ENCODE peak calls at places on chromosomes 16 and 17, in seven cellular contexts. F is body of pancreas, B is left ventricle myocardium inferior, I is osteoblast, K is tibial artery, J is transverse colon, A is thoracic aorta. U is an unnamed sample.

GRCh38 chr16:77043076-77043475 is 147.9 kb upstream of the MON1B start:
- DNase-seq in A (no peak), J (no peak), B (no peak), I (peak; percentile 73), K (no peak), F (no peak), U (no peak)

GRCh38 chr17:44323359-44324091 is 1.1 kb downstream of the SLC25A39 start:
- DNase-seq in B (no peak), J (peak; percentile 38), F (no peak), A (no peak), K (no peak), I (peak; percentile 85), U (no peak)

GRCh38 chr16:52408197-52408845 is 138.6 kb downstream of the TOX3 start:
- DNase-seq in B (no peak), A (no peak), J (no peak), K (no peak), F (no peak), I (no peak), U (no peak)

GRCh38 chr16:83403751-83404150 is 404.0 kb upstream of the HSBP1 start:
- DNase-seq in K (no peak), J (no peak), F (no peak), I (peak; percentile 38), A (no peak), B (no peak), U (no peak)

GRCh38 chr16:22386976-22387375 is 12.6 kb upstream of the CDR2 start:
- DNase-seq in J (no peak), F (no peak), A (no peak), I (peak; percentile 90), K (no peak), B (no peak), U (peak; percentile 26)

GRCh38 chr16:31707743-31708335 is 165.8 kb upstream of the ZNF267 start:
- DNase-seq in A (no peak), K (no peak), F (no peak), I (peak; percentile 1), B (no peak), J (no peak), U (no peak)

GRCh38 chr16:48574766-48575165 is 35.2 kb downstream of the N4BP1 start:
- DNase-seq in B (no peak), K (no peak), I (no peak), J (no peak), F (no peak), A (no peak), U (no peak)

GRCh38 chr17:74288785-74289184 is 14.8 kb downstream of the DNAI2 start:
- DNase-seq in K (no peak), F (no peak), B (no peak), J (no peak), I (no peak), A (no peak), U (no peak)

GRCh38 chr17:35912339-35912912 is 18.1 kb downstream of the RDM1 start:
- DNase-seq in B (no peak), F (no peak), I (no peak), A (no peak), J (no peak), K (peak; percentile 27), U (no peak)

GRCh38 chr16:8756755-8757154 is 40.7 kb downstream of the TMEM186 start:
- DNase-seq in J (no peak), A (no peak), K (no peak), F (no peak), B (no peak), I (no peak), U (no peak)

GRCh38 chr17:36673068-36673467 is 71.7 kb downstream of the MRM1 start:
- DNase-seq in B (no peak), K (no peak), I (no peak), A (no peak), F (no peak), J (no peak), U (no peak)

GRCh38 chr16:1639840-1640239 is 27.7 kb downstream of the CRAMP1 start:
- DNase-seq in K (no peak), B (no peak), J (no peak), I (peak; percentile 29), A (no peak), F (no peak), U (no peak)

GRCh38 chr17:83119987-83120864 is 40.8 kb downstream of the METRNL start:
- DNase-seq in K (peak; percentile 54), B (peak; percentile 20), J (peak; percentile 39), F (no peak), I (peak; percentile 89), A (no peak), U (no peak)

GRCh38 chr17:39867084-39867890 is 715 bp upstream of the ZPBP2 start:
- DNase-seq in A (no peak), I (no peak), J (peak; percentile 42), B (no peak), F (no peak), K (no peak), U (no peak)

GRCh38 chr17:39863244-39863917 is 731 bp downstream of the IKZF3 start:
- DNase-seq in B (no peak), J (no peak), I (no peak), F (no peak), K (no peak), A (no peak), U (no peak)

GRCh38 chr17:39866013-39866730 is 1.8 kb upstream of the ZPBP2 start:
- DNase-seq in J (no peak), K (no peak), A (no peak), F (no peak), B (no peak), I (no peak), U (no peak)

GRCh38 chr17:39861235-39861634 is 2.9 kb downstream of the IKZF3 start:
- DNase-seq in B (no peak), F (no peak), I (no peak), J (no peak), A (no peak), K (no peak), U (no peak)

DNA sequence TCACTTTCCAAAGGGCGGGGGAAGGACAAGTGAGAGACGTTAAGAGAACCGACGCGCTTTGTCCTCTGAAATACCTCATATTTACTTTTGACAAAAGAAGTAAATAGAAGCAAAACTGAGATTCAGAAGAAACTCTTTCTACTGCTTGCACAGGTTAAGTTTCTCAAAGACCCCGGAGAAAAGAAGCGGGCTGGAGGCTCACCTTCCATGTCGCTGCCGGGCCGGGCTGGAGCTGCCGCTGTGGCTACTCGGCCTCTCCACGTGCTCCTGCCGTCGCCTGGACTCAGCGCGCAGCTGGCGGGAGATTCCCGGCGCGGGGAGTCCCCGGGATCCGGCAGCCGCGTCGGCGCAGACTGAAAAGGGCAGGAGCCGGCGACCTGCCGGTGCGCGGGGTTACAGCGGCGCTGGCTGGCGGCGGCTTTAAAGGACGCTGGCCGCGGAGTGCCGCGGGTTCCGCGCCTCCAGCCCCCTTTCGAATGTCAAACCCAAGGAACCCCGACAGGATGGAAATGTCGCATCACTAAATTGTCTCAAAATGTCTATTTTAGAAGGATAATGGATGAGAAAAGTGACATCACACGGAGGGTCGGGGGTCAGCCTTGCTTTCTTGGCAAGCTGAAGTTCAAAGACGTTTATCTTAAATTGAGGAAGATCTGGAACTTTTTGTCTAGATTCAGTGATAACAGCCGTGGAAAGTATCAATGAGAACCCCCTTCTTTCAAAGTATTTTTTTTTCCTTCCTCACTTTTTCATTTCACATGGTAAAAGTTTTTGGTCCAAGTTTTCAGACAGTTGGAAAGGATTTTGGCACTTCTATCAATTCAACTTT is at the start of gene IKZF3:
- DNase-seq in I (peak; percentile 54), F (peak; percentile 64), J (peak; percentile 81), A (no peak), B (peak; percentile 21), K (peak; percentile 67), U (peak; percentile 51)
- TF ChIP-seq CTCF in I (no peak), F (peak; percentile 22), J (no peak), A (no peak), B (peak; percentile 29), K (no peak), U (peak; percentile 61)

DNA sequence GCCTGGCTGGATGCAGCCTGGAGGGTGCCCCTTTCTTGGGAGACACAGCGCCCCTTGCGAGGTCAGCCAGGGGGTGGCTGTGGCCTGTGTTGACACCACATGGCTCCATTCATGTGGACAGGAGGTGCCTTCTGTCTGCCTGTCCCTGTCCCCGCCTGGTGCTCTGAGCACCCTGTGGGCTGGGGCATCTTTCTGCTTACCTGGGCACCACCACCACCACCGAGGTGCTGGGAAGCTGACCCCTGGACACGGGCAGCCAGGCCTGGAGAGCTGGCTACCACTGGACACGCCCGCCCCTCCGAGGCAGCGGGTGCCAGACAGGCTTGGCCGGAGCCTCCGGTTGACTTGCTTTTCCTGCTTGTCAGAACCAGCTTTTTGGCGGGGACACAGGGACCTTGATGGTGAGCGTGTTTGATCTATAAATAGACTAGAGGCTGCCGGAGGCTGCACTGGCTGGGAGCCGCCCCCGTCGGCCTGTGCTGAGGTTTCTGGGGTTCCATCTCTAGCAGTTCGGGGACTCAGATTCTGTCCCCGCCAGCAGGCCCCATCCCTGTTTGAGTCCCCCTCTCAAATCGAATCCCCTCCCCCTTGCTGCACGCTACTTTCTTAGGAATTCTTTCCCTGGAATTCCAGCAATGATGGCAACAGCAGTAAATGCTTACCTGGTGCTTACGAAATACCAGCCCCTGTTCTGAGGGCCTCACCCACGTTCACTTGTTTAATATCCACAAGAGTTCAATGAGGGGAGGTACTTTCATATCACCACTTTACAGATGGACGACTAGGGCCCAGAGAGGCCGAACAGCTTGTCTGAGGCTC is 121.1 kb upstream of the GSE1 start:
- DNase-seq in B (peak; percentile 76), A (peak; percentile 77), J (peak; percentile 52), F (peak; percentile 97), I (peak; percentile 86), K (peak; percentile 93), U (peak; percentile 94)
- H3K4me1 ChIP-seq in B (peaks cover 33% of the 10 kb centered on the region), A (peaks cover 21% of the 10 kb centered on the region), J (peaks cover 14% of the 10 kb centered on the region), F (peaks cover 29% of the 10 kb centered on the region), I (peaks cover 6% of the 10 kb centered on the region), K (peaks cover 18% of the 10 kb centered on the region), U (peaks cover 15% of the 10 kb centered on the region)

DNA sequence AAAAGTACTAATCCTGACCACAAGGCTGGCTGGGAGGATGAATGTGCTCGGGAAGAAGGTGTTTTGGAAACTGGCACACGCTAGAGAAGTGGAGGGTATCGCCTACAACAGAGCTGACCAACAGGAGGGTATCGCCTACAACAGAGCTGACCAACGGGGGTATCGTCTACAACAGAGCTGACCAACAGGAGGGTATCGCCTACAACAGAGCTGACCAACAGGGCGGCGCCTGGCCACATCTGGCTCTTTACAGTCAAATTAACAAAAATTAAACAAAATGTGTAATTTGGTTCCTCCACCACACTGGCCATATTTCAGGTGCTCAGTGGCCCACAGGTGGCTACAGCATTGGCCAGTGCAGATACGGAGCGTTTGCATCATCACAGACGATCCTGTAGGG is 153.5 kb downstream of the CMIP start:
- DNase-seq in I (peak; percentile 10), B (no peak), F (no peak), J (no peak), A (no peak), K (no peak), U (no peak)
- TF ChIP-seq CTCF in I (peak; percentile 19), B (no peak), F (no peak), J (no peak), A (no peak), K (no peak), U (no peak)

GRCh38 chr17:56593073-56593740 is at the start of gene NOG:
- DNase-seq in K (peak; percentile 70), I (peak; percentile 96), F (peak; percentile 32), J (no peak), A (no peak), B (peak; percentile 31), U (peak; percentile 29)

GRCh38 chr17:56593741-56594527 is 435 bp downstream of the NOG start:
- DNase-seq in K (peak; percentile 72), B (peak; percentile 59), I (peak; percentile 97), F (peak; percentile 55), J (peak; percentile 16), A (no peak), U (peak; percentile 59)

GRCh38 chr17:56594528-56595418 is 1.3 kb downstream of the NOG start:
- DNase-seq in F (no peak), I (peak; percentile 68), B (no peak), A (no peak), J (no peak), K (no peak), U (no peak)

GRCh38 chr17:56595831-56596740 is 2.6 kb downstream of the NOG start:
- DNase-seq in K (no peak), F (no peak), I (no peak), J (no peak), B (no peak), A (no peak), U (no peak)

GRCh38 chr17:56592487-56593072 is 919 bp upstream of the NOG start:
- DNase-seq in K (peak; percentile 70), A (no peak), B (peak; percentile 58), J (peak; percentile 41), I (peak; percentile 96), F (peak; percentile 35), U (peak; percentile 25)
- H3K4me1 ChIP-seq in K (peaks cover 44% of the 10 kb centered on the region), A (peaks cover 33% of the 10 kb centered on the region), B (peaks cover 52% of the 10 kb centered on the region), J (peaks cover 35% of the 10 kb centered on the region), I (peaks cover 13% of the 10 kb centered on the region), F (peaks cover 43% of the 10 kb centered on the region), U (peaks cover 5% of the 10 kb centered on the region)